ENCODE peak calls at places on chromosome 21, in six cellular contexts. E, M, J, F, H and O are unnamed samples.

GRCh38 chr21:27519357-27519756 is 552.5 kb upstream of the ADAMTS5 start:
- DNase-seq in E (no peak), M (no peak), J (peak; percentile 80), F (no peak), H (no peak), O (no peak)

GRCh38 chr21:40622531-40622930 is 224.4 kb downstream of the DSCAM start:
- DNase-seq in E (no peak), M (no peak), J (no peak), F (no peak), H (no peak), O (no peak)

GRCh38 chr21:14711287-14711686 is 165.2 kb upstream of the SAMSN1 start:
- DNase-seq in E (no peak), M (no peak), J (peak; percentile 35), F (no peak), H (no peak), O (no peak)

GRCh38 chr21:23624281-23624680 is 1983.0 kb downstream of the MRPL39 start:
- DNase-seq in E (no peak), M (no peak), J (no peak), F (no peak), H (no peak), O (no peak)

GRCh38 chr21:27833298-27833697 is 866.4 kb upstream of the ADAMTS5 start:
- DNase-seq in E (no peak), M (no peak), J (no peak), F (no peak), H (no peak), O (no peak)

GRCh38 chr21:27104749-27105439 is 138.0 kb upstream of the ADAMTS5 start:
- DNase-seq in E (no peak), M (no peak), J (peak; percentile 8), F (no peak), H (no peak), O (no peak)

GRCh38 chr21:37531402-37532042 is 164.9 kb downstream of the DYRK1A start:
- DNase-seq in E (no peak), M (no peak), J (no peak), F (no peak), H (no peak), O (no peak)

GRCh38 chr21:38236232-38236631 is 20.6 kb upstream of the KCNJ15 start:
- DNase-seq in E (no peak), M (no peak), J (peak; percentile 27), F (no peak), H (no peak), O (no peak)

GRCh38 chr21:26532208-26532607 is 40.9 kb downstream of the CYYR1 start:
- DNase-seq in E (no peak), M (no peak), J (no peak), F (no peak), H (no peak), O (no peak)

GRCh38 chr21:44732956-44733355 is 21.6 kb upstream of the TSPEAR start:
- DNase-seq in E (no peak), M (no peak), J (no peak), F (no peak), H (peak; percentile 15), O (no peak)

GRCh38 chr21:39891111-39891510 is 23.9 kb downstream of the PCP4 start:
- DNase-seq in E (no peak), M (no peak), J (no peak), F (no peak), H (no peak), O (no peak)

DNA sequence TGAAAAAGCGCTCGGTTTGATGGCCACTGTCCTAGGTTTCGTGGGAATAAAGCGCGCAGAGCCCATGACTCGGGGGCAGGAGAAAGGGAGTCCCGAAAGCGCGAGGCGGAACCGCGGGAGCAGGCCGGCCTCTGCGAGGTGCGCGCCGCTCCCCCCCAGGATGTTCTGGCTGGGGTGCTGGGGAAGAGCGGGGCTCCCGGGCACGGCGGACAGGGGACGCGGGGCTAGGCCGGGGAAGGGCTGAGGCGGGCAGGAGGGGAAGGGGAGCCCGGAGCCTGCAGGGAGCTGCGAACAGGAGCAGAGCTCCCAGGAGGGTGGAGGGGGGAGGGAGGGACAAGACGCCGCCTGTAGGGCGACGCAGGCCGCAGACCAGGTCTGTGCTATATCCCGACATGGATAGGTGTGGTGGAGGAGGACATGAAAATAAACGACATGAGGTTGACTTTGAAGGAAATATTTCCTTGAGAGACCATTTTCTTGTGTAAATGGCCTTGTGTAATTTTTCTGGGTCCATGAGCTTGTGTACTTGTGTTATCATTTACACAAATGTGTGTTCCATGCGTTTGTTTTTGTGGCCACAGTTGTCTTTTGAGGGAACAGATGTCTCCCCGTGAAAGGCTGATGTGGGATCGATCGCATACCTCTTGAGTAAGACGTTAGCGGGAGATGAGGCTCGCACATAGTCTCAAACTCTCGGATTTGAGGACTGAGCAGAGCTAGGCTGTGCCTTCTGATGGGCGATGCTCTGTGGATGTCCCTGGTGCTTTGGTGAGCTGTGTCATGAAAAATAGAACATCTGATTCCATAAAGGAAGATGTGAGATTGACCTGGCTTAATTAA is 1.3 kb downstream of the PCNT start:
- DNase-seq in E (peak; percentile 64), M (peak; percentile 61), J (peak; percentile 24), F (no peak), H (peak; percentile 63), O (peak; percentile 78)
- TF ChIP-seq CTCF in E (peak; percentile 50), M (no peak), J (peak; percentile 62), F (no peak), H (peak; percentile 25), O (no peak)

GRCh38 chr21:43211085-43212071 is 42.6 kb downstream of the CRYAA start:
- DNase-seq in E (no peak), M (no peak), J (no peak), F (no peak), H (no peak), O (no peak)
- TF ChIP-seq CTCF in E (peak; percentile 23), M (no peak), J (peak; percentile 62), F (no peak), H (no peak), O (no peak)

GRCh38 chr21:34912022-34912933 is 136.8 kb downstream of the RUNX1 start:
- DNase-seq in E (no peak), M (no peak), J (no peak), F (no peak), H (no peak), O (peak; percentile 88)

GRCh38 chr21:34914239-34914638 is 134.9 kb downstream of the RUNX1 start:
- DNase-seq in E (no peak), M (no peak), J (no peak), F (no peak), H (no peak), O (peak; percentile 60)

GRCh38 chr21:34911360-34911759 is 137.7 kb downstream of the RUNX1 start:
- DNase-seq in E (no peak), M (no peak), J (no peak), F (no peak), H (no peak), O (peak; percentile 79)

GRCh38 chr21:34915364-34915834 is 133.7 kb downstream of the RUNX1 start:
- DNase-seq in E (no peak), M (no peak), J (no peak), F (peak; percentile 74), H (no peak), O (no peak)

GRCh38 chr21:34913786-34914185 is 135.3 kb downstream of the RUNX1 start:
- DNase-seq in E (no peak), M (no peak), J (no peak), F (no peak), H (no peak), O (no peak)
- TF ChIP-seq CTCF in E (no peak), M (no peak), J (no peak), F (no peak), H (no peak), O (no peak)

GRCh38 chr21:32096411-32096810 is 182.4 kb downstream of the MIS18A start:
- DNase-seq in E (peak; percentile 28), M (peak; percentile 42), J (no peak), F (no peak), H (peak; percentile 44), O (peak; percentile 58)
- TF ChIP-seq CTCF in E (peak; percentile 65), M (peak; percentile 51), J (peak; percentile 51), F (no peak), H (no peak), O (peak; percentile 53)